ENCODE peak calls at places on chromosomes 12 and 14, in six cellular contexts. One of them, this sample, is unnamed.

GRCh38 chr14:70901218-70901772 is 6.0 kb upstream of the PCNX1 start:
- DNase-seq in endothelial cell: no peak
- DNase-seq in heart left ventricle: no peak
- DNase-seq in cardiac muscle cell: peak; percentile 51
- DNase-seq in A549: no peak
- DNase-seq in astrocyte: peak; percentile 66
- DNase-seq in this sample: no peak

GRCh38 chr14:91985008-91985407 is 37.5 kb upstream of the FBLN5 start:
- DNase-seq in heart left ventricle: no peak
- DNase-seq in endothelial cell: no peak
- DNase-seq in A549: no peak
- DNase-seq in astrocyte: peak; percentile 78
- DNase-seq in cardiac muscle cell: peak; percentile 19
- DNase-seq in this sample: no peak

GRCh38 chr14:35669782-35670181 is 135.8 kb downstream of the INSM2 start:
- DNase-seq in heart left ventricle: no peak
- DNase-seq in cardiac muscle cell: no peak
- DNase-seq in endothelial cell: no peak
- DNase-seq in astrocyte: peak; percentile 46
- DNase-seq in A549: no peak
- DNase-seq in this sample: no peak

GRCh38 chr12:47949441-47950341 is 13.7 kb upstream of the TMEM106C start:
- DNase-seq in A549: peak; percentile 90
- DNase-seq in cardiac muscle cell: peak; percentile 89
- DNase-seq in heart left ventricle: peak; percentile 80
- DNase-seq in endothelial cell: peak; percentile 89
- DNase-seq in astrocyte: peak; percentile 56
- DNase-seq in this sample: peak; percentile 85

GRCh38 chr12:15788266-15789214 is 648 bp downstream of the EPS8 start:
- DNase-seq in A549: peak; percentile 47
- DNase-seq in cardiac muscle cell: peak; percentile 68
- DNase-seq in heart left ventricle: no peak
- DNase-seq in astrocyte: peak; percentile 44
- DNase-seq in endothelial cell: peak; percentile 24
- DNase-seq in this sample: no peak

GRCh38 chr14:76926521-76927251 is 100.5 kb downstream of the LRRC74A start:
- DNase-seq in heart left ventricle: peak; percentile 76
- DNase-seq in endothelial cell: no peak
- DNase-seq in cardiac muscle cell: peak; percentile 79
- DNase-seq in astrocyte: no peak
- DNase-seq in A549: no peak
- DNase-seq in this sample: peak; percentile 58

GRCh38 chr14:91116913-91117588 is 3.2 kb downstream of the DGLUCY start:
- DNase-seq in astrocyte: peak; percentile 13
- DNase-seq in cardiac muscle cell: no peak
- DNase-seq in endothelial cell: no peak
- DNase-seq in A549: no peak
- DNase-seq in heart left ventricle: no peak
- DNase-seq in this sample: no peak

GRCh38 chr12:122022393-122023338 is 982 bp downstream of the BCL7A start:
- DNase-seq in A549: peak; percentile 41
- DNase-seq in astrocyte: no peak
- DNase-seq in cardiac muscle cell: peak; percentile 30
- DNase-seq in endothelial cell: peak; percentile 38
- DNase-seq in heart left ventricle: no peak
- DNase-seq in this sample: no peak

GRCh38 chr12:41439858-41440257 is 251.7 kb downstream of the PDZRN4 start:
- DNase-seq in cardiac muscle cell: no peak
- DNase-seq in heart left ventricle: no peak
- DNase-seq in astrocyte: no peak
- DNase-seq in endothelial cell: no peak
- DNase-seq in A549: no peak
- DNase-seq in this sample: no peak

GRCh38 chr12:47274725-47275124 is 195.0 kb upstream of the AMIGO2 start:
- DNase-seq in heart left ventricle: no peak
- DNase-seq in astrocyte: no peak
- DNase-seq in A549: no peak
- DNase-seq in cardiac muscle cell: no peak
- DNase-seq in endothelial cell: no peak
- DNase-seq in this sample: no peak

GRCh38 chr14:68333265-68333664 is 459.6 kb downstream of the ZFP36L1 start:
- DNase-seq in heart left ventricle: no peak
- DNase-seq in endothelial cell: no peak
- DNase-seq in astrocyte: no peak
- DNase-seq in A549: no peak
- DNase-seq in cardiac muscle cell: no peak
- DNase-seq in this sample: no peak

GRCh38 chr12:103833095-103833777 is 7.8 kb downstream of the NT5DC3 start:
- DNase-seq in A549: no peak
- DNase-seq in cardiac muscle cell: peak; percentile 58
- DNase-seq in astrocyte: no peak
- DNase-seq in heart left ventricle: no peak
- DNase-seq in endothelial cell: no peak
- DNase-seq in this sample: no peak

GRCh38 chr12:116123511-116124258 is 153.8 kb downstream of the MED13L start:
- DNase-seq in heart left ventricle: peak; percentile 34
- DNase-seq in astrocyte: peak; percentile 53
- DNase-seq in endothelial cell: no peak
- DNase-seq in A549: no peak
- DNase-seq in cardiac muscle cell: peak; percentile 59
- DNase-seq in this sample: peak; percentile 36

GRCh38 chr12:83827860-83828259 is 1084.7 kb downstream of the SLC6A15 start:
- DNase-seq in astrocyte: no peak
- DNase-seq in heart left ventricle: no peak
- DNase-seq in A549: no peak
- DNase-seq in cardiac muscle cell: peak; percentile 26
- DNase-seq in endothelial cell: no peak
- DNase-seq in this sample: peak; percentile 25

GRCh38 chr14:94575730-94576585 is 5.3 kb upstream of the SERPINA5 start:
- DNase-seq in A549: no peak
- DNase-seq in cardiac muscle cell: peak; percentile 77
- DNase-seq in endothelial cell: no peak
- DNase-seq in heart left ventricle: no peak
- DNase-seq in astrocyte: peak; percentile 94
- DNase-seq in this sample: no peak

GRCh38 chr12:103140217-103140616 is 182.7 kb downstream of the ASCL1 start:
- DNase-seq in endothelial cell: no peak
- DNase-seq in A549: no peak
- DNase-seq in astrocyte: no peak
- DNase-seq in heart left ventricle: no peak
- DNase-seq in cardiac muscle cell: no peak
- DNase-seq in this sample: no peak

GRCh38 chr12:62190921-62191746 is 69.1 kb upstream of the USP15 start:
- DNase-seq in cardiac muscle cell: no peak
- DNase-seq in A549: no peak
- DNase-seq in heart left ventricle: peak; percentile 26
- DNase-seq in astrocyte: no peak
- DNase-seq in endothelial cell: peak; percentile 33
- DNase-seq in this sample: peak; percentile 49

GRCh38 chr12:78457951-78458350 is 406.6 kb upstream of the SYT1 start:
- DNase-seq in A549: no peak
- DNase-seq in heart left ventricle: no peak
- DNase-seq in endothelial cell: no peak
- DNase-seq in cardiac muscle cell: no peak
- DNase-seq in astrocyte: peak; percentile 35
- DNase-seq in this sample: no peak

GRCh38 chr12:93766802-93767523 is 89.8 kb downstream of the CRADD start:
- DNase-seq in heart left ventricle: peak; percentile 37
- DNase-seq in astrocyte: peak; percentile 45
- DNase-seq in endothelial cell: no peak
- DNase-seq in cardiac muscle cell: peak; percentile 89
- DNase-seq in A549: peak; percentile 53
- DNase-seq in this sample: no peak

GRCh38 chr12:122870867-122871664 is 24.9 kb downstream of the VPS37B start:
- DNase-seq in astrocyte: peak; percentile 52
- DNase-seq in heart left ventricle: peak; percentile 58
- DNase-seq in endothelial cell: no peak
- DNase-seq in cardiac muscle cell: peak; percentile 77
- DNase-seq in A549: no peak
- DNase-seq in this sample: no peak

GRCh38 chr14:50215416-50215815 is 16.0 kb downstream of the SOS2 start:
- DNase-seq in heart left ventricle: no peak
- DNase-seq in A549: no peak
- DNase-seq in cardiac muscle cell: no peak
- DNase-seq in astrocyte: no peak
- DNase-seq in endothelial cell: no peak
- DNase-seq in this sample: no peak

GRCh38 chr12:4412462-4412861 is 33.0 kb upstream of the FGF23 start:
- DNase-seq in cardiac muscle cell: no peak
- DNase-seq in endothelial cell: no peak
- DNase-seq in A549: no peak
- DNase-seq in heart left ventricle: no peak
- DNase-seq in astrocyte: no peak
- DNase-seq in this sample: no peak

GRCh38 chr14:75277000-75277795 is 1.4 kb upstream of the FOS start:
- DNase-seq in cardiac muscle cell: peak; percentile 96
- DNase-seq in heart left ventricle: peak; percentile 95
- DNase-seq in astrocyte: peak; percentile 80
- DNase-seq in endothelial cell: peak; percentile 88
- DNase-seq in A549: peak; percentile 85
- DNase-seq in this sample: peak; percentile 82

DNA sequence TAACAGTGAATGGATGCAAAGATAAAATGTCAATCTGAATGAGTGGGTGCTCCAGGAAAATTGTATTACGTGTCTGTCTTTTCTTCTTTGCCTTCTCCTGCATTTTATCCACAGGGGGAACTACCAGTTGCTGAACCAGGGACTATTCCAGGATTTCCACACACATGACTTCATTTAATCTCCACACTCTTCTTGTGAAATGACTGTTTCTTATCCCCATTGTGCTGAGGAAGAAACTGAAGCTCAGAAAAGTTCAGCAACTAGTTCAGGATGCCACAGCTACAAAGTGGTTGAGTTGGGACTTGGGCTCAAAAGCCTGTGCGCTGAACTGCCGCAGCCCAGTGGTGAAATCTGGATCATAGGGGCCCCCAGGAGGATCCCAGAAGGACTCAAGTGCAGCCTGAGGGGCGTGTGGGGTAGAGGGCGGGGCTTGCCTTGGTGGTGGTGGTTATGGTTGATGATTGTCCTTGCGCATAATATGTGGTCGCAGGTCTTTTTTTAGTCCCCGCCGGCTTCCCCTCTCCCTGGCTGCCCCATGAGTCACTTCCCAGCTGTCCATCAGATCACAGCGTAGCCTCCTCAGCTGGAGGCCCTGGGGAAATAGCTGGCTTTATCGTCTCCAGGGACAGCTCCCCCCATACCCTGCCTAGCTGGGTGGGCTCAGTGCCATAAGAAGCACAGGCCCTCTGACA is 235.2 kb upstream of the CRY1 start:
- DNase-seq in heart left ventricle: no peak
- DNase-seq in A549: peak; percentile 31
- DNase-seq in endothelial cell: no peak
- DNase-seq in astrocyte: peak; percentile 73
- DNase-seq in cardiac muscle cell: peak; percentile 47
- DNase-seq in this sample: no peak
- TF ChIP-seq CTCF in heart left ventricle: no peak
- TF ChIP-seq CTCF in A549: no peak
- TF ChIP-seq CTCF in endothelial cell: no peak
- TF ChIP-seq CTCF in astrocyte: no peak
- TF ChIP-seq CTCF in cardiac muscle cell: no peak
- TF ChIP-seq CTCF in this sample: no peak

GRCh38 chr12:53938276-53939140 is at the start of gene HOXC13:
- DNase-seq in A549: peak; percentile 98
- DNase-seq in cardiac muscle cell: peak; percentile 14
- DNase-seq in endothelial cell: peak; percentile 90
- DNase-seq in astrocyte: no peak
- DNase-seq in heart left ventricle: no peak
- DNase-seq in this sample: peak; percentile 90

GRCh38 chr12:53937596-53938275 is 895 bp upstream of the HOXC13 start:
- DNase-seq in A549: no peak
- DNase-seq in astrocyte: no peak
- DNase-seq in endothelial cell: no peak
- DNase-seq in cardiac muscle cell: no peak
- DNase-seq in heart left ventricle: no peak
- DNase-seq in this sample: no peak

GRCh38 chr12:53941187-53941586 is 2.6 kb downstream of the HOXC13 start:
- DNase-seq in astrocyte: no peak
- DNase-seq in A549: no peak
- DNase-seq in heart left ventricle: no peak
- DNase-seq in endothelial cell: no peak
- DNase-seq in cardiac muscle cell: no peak
- DNase-seq in this sample: no peak

GRCh38 chr12:53940448-53941014 is 1.9 kb downstream of the HOXC13 start:
- DNase-seq in astrocyte: no peak
- DNase-seq in A549: no peak
- DNase-seq in cardiac muscle cell: no peak
- DNase-seq in endothelial cell: no peak
- DNase-seq in heart left ventricle: no peak
- DNase-seq in this sample: no peak

GRCh38 chr12:53939141-53940108 is 794 bp downstream of the HOXC13 start:
- DNase-seq in A549: peak; percentile 36
- DNase-seq in endothelial cell: peak; percentile 62
- DNase-seq in cardiac muscle cell: peak; percentile 60
- DNase-seq in heart left ventricle: no peak
- DNase-seq in astrocyte: no peak
- DNase-seq in this sample: no peak
- TF ChIP-seq CTCF in A549: no peak
- TF ChIP-seq CTCF in endothelial cell: no peak
- TF ChIP-seq CTCF in cardiac muscle cell: no peak
- TF ChIP-seq CTCF in heart left ventricle: no peak
- TF ChIP-seq CTCF in astrocyte: no peak
- TF ChIP-seq CTCF in this sample: no peak

DNA sequence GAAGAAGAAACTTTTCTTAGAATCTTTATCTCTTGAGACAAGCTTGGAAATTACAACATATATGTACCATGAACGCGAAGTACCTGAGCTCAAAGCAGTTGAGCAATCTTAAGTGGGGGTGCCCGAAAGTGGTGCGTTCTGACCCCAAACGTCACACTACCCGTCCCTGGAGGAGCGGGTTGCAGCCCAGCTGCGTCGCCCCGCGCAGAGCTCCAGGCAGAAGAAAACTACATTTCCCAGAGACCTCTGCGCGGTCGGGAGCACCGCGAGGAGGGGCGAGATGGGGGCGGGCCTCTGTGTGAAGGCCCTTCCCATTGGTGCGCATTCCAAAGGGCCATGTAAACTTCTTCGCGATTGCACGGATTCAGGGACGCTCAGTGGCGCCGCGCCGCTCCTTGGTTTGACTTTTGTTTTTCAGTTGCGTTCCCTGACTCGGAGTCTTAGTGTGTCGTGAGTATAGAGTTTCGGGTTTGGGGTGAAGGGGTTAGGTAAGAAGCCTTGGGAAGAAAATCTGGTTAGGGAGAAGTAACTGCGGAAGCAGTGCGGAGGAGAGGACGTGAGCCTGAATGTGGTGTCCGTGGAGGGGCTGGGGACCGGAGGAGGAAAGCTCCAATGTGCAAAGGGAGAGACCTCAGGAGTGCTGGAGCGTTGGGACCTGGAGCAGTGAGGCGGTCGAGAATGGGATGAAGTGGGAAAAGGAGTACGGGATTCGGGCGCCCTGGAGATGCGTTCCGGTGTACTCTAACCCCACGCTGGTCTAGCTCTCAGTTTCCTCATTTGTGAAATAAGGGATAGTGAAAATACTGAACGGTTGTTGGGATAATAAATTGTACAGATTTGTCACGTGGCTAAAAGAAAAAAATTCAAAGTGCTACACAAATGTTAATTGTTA is at the start of gene CCDC77:
- DNase-seq in heart left ventricle: peak; percentile 91
- DNase-seq in astrocyte: peak; percentile 75
- DNase-seq in endothelial cell: peak; percentile 91
- DNase-seq in cardiac muscle cell: peak; percentile 94
- DNase-seq in A549: peak; percentile 78
- DNase-seq in this sample: peak; percentile 89
- TF ChIP-seq CTCF in heart left ventricle: peak; percentile 8
- TF ChIP-seq CTCF in astrocyte: no peak
- TF ChIP-seq CTCF in endothelial cell: no peak
- TF ChIP-seq CTCF in cardiac muscle cell: peak; percentile 36
- TF ChIP-seq CTCF in A549: no peak
- TF ChIP-seq CTCF in this sample: no peak

GRCh38 chr14:20035938-20036337 is at the start of gene OR4K13:
- DNase-seq in cardiac muscle cell: no peak
- DNase-seq in heart left ventricle: no peak
- DNase-seq in astrocyte: no peak
- DNase-seq in endothelial cell: no peak
- DNase-seq in A549: no peak
- DNase-seq in this sample: no peak
- TF ChIP-seq CTCF in cardiac muscle cell: no peak
- TF ChIP-seq CTCF in heart left ventricle: no peak
- TF ChIP-seq CTCF in astrocyte: no peak
- TF ChIP-seq CTCF in endothelial cell: no peak
- TF ChIP-seq CTCF in A549: no peak
- TF ChIP-seq CTCF in this sample: no peak